ENCODE peak calls at places on chromosome 7, in nine cellular contexts. One of them, this sample, is unnamed.

GRCh38 chr7:107563761-107564552 is at the start of the genes COG5 and DUS4L:
- DNase-seq in stimulated activated CD4-positive, alpha-beta T cell treated with anti-CD3 and anti-CD28 coated beads, Interleukin-1b, Interleukin-23, amount 100 ng/mL, for 1 hour: peak
- DNase-seq in Calu3: peak
- DNase-seq in germinal center: peak
- DNase-seq in tibial artery: peak
- DNase-seq in CD4-positive, CD25-positive, alpha-beta regulatory T cell: peak
- DNase-seq in iris pigment epithelial cell: peak
- DNase-seq in CD4-positive, alpha-beta T cell: peak
- DNase-seq in activated naive CD4-positive, alpha-beta T cell: peak
- DNase-seq in this sample: peak

GRCh38 chr7:27901028-27901760 is 161.2 kb downstream of the TAX1BP1 start:
- DNase-seq in stimulated activated CD4-positive, alpha-beta T cell treated with anti-CD3 and anti-CD28 coated beads, Interleukin-1b, Interleukin-23, amount 100 ng/mL, for 1 hour: no peak
- DNase-seq in CD4-positive, alpha-beta T cell: no peak
- DNase-seq in activated naive CD4-positive, alpha-beta T cell: no peak
- DNase-seq in iris pigment epithelial cell: peak
- DNase-seq in Calu3: no peak
- DNase-seq in CD4-positive, CD25-positive, alpha-beta regulatory T cell: peak
- DNase-seq in tibial artery: no peak
- DNase-seq in germinal center: peak
- DNase-seq in this sample: peak

GRCh38 chr7:3238525-3239210 is 62.4 kb upstream of the SDK1 start:
- DNase-seq in CD4-positive, CD25-positive, alpha-beta regulatory T cell: no peak
- DNase-seq in germinal center: no peak
- DNase-seq in CD4-positive, alpha-beta T cell: no peak
- DNase-seq in Calu3: no peak
- DNase-seq in iris pigment epithelial cell: peak
- DNase-seq in stimulated activated CD4-positive, alpha-beta T cell treated with anti-CD3 and anti-CD28 coated beads, Interleukin-1b, Interleukin-23, amount 100 ng/mL, for 1 hour: no peak
- DNase-seq in activated naive CD4-positive, alpha-beta T cell: no peak
- DNase-seq in tibial artery: no peak
- DNase-seq in this sample: no peak

GRCh38 chr7:55366461-55367138 is 1.5 kb downstream of the LANCL2 start:
- DNase-seq in Calu3: peak
- DNase-seq in germinal center: no peak
- DNase-seq in iris pigment epithelial cell: no peak
- DNase-seq in CD4-positive, alpha-beta T cell: no peak
- DNase-seq in tibial artery: no peak
- DNase-seq in stimulated activated CD4-positive, alpha-beta T cell treated with anti-CD3 and anti-CD28 coated beads, Interleukin-1b, Interleukin-23, amount 100 ng/mL, for 1 hour: no peak
- DNase-seq in activated naive CD4-positive, alpha-beta T cell: peak
- DNase-seq in CD4-positive, CD25-positive, alpha-beta regulatory T cell: peak
- DNase-seq in this sample: no peak

GRCh38 chr7:76340617-76341131 is 18.1 kb downstream of the YWHAG start:
- DNase-seq in CD4-positive, alpha-beta T cell: no peak
- DNase-seq in activated naive CD4-positive, alpha-beta T cell: no peak
- DNase-seq in germinal center: no peak
- DNase-seq in stimulated activated CD4-positive, alpha-beta T cell treated with anti-CD3 and anti-CD28 coated beads, Interleukin-1b, Interleukin-23, amount 100 ng/mL, for 1 hour: no peak
- DNase-seq in tibial artery: no peak
- DNase-seq in iris pigment epithelial cell: peak
- DNase-seq in CD4-positive, CD25-positive, alpha-beta regulatory T cell: no peak
- DNase-seq in Calu3: no peak
- DNase-seq in this sample: no peak

GRCh38 chr7:100568176-100568935 is 5.3 kb downstream of the SAP25 start:
- DNase-seq in iris pigment epithelial cell: no peak
- DNase-seq in germinal center: no peak
- DNase-seq in Calu3: no peak
- DNase-seq in activated naive CD4-positive, alpha-beta T cell: no peak
- DNase-seq in CD4-positive, alpha-beta T cell: no peak
- DNase-seq in CD4-positive, CD25-positive, alpha-beta regulatory T cell: no peak
- DNase-seq in tibial artery: no peak
- DNase-seq in stimulated activated CD4-positive, alpha-beta T cell treated with anti-CD3 and anti-CD28 coated beads, Interleukin-1b, Interleukin-23, amount 100 ng/mL, for 1 hour: no peak
- DNase-seq in this sample: no peak

GRCh38 chr7:33776791-33777190 is 128.5 kb upstream of the BMPER start:
- DNase-seq in stimulated activated CD4-positive, alpha-beta T cell treated with anti-CD3 and anti-CD28 coated beads, Interleukin-1b, Interleukin-23, amount 100 ng/mL, for 1 hour: no peak
- DNase-seq in Calu3: no peak
- DNase-seq in germinal center: no peak
- DNase-seq in CD4-positive, alpha-beta T cell: no peak
- DNase-seq in tibial artery: no peak
- DNase-seq in CD4-positive, CD25-positive, alpha-beta regulatory T cell: no peak
- DNase-seq in iris pigment epithelial cell: no peak
- DNase-seq in activated naive CD4-positive, alpha-beta T cell: no peak
- DNase-seq in this sample: no peak

GRCh38 chr7:159105066-159105780 is 39.4 kb downstream of the VIPR2 start:
- DNase-seq in Calu3: no peak
- DNase-seq in CD4-positive, CD25-positive, alpha-beta regulatory T cell: no peak
- DNase-seq in germinal center: no peak
- DNase-seq in stimulated activated CD4-positive, alpha-beta T cell treated with anti-CD3 and anti-CD28 coated beads, Interleukin-1b, Interleukin-23, amount 100 ng/mL, for 1 hour: no peak
- DNase-seq in tibial artery: no peak
- DNase-seq in activated naive CD4-positive, alpha-beta T cell: no peak
- DNase-seq in CD4-positive, alpha-beta T cell: no peak
- DNase-seq in iris pigment epithelial cell: no peak
- DNase-seq in this sample: peak

GRCh38 chr7:3399858-3400257 is 98.8 kb downstream of the SDK1 start:
- DNase-seq in CD4-positive, alpha-beta T cell: no peak
- DNase-seq in activated naive CD4-positive, alpha-beta T cell: no peak
- DNase-seq in iris pigment epithelial cell: peak
- DNase-seq in tibial artery: no peak
- DNase-seq in Calu3: peak
- DNase-seq in stimulated activated CD4-positive, alpha-beta T cell treated with anti-CD3 and anti-CD28 coated beads, Interleukin-1b, Interleukin-23, amount 100 ng/mL, for 1 hour: no peak
- DNase-seq in germinal center: no peak
- DNase-seq in CD4-positive, CD25-positive, alpha-beta regulatory T cell: peak
- DNase-seq in this sample: no peak

GRCh38 chr7:13169356-13169755 is 481.9 kb downstream of the ARL4A start:
- DNase-seq in stimulated activated CD4-positive, alpha-beta T cell treated with anti-CD3 and anti-CD28 coated beads, Interleukin-1b, Interleukin-23, amount 100 ng/mL, for 1 hour: no peak
- DNase-seq in Calu3: no peak
- DNase-seq in germinal center: no peak
- DNase-seq in activated naive CD4-positive, alpha-beta T cell: no peak
- DNase-seq in tibial artery: no peak
- DNase-seq in CD4-positive, alpha-beta T cell: no peak
- DNase-seq in CD4-positive, CD25-positive, alpha-beta regulatory T cell: no peak
- DNase-seq in iris pigment epithelial cell: no peak
- DNase-seq in this sample: no peak

GRCh38 chr7:112398534-112398933 is 51.7 kb upstream of the IFRD1 start:
- DNase-seq in stimulated activated CD4-positive, alpha-beta T cell treated with anti-CD3 and anti-CD28 coated beads, Interleukin-1b, Interleukin-23, amount 100 ng/mL, for 1 hour: no peak
- DNase-seq in germinal center: no peak
- DNase-seq in activated naive CD4-positive, alpha-beta T cell: no peak
- DNase-seq in iris pigment epithelial cell: no peak
- DNase-seq in CD4-positive, CD25-positive, alpha-beta regulatory T cell: peak
- DNase-seq in CD4-positive, alpha-beta T cell: no peak
- DNase-seq in tibial artery: no peak
- DNase-seq in Calu3: no peak
- DNase-seq in this sample: no peak

GRCh38 chr7:108135446-108136190 is 5.5 kb upstream of the LAMB4 start:
- DNase-seq in Calu3: no peak
- DNase-seq in germinal center: peak
- DNase-seq in stimulated activated CD4-positive, alpha-beta T cell treated with anti-CD3 and anti-CD28 coated beads, Interleukin-1b, Interleukin-23, amount 100 ng/mL, for 1 hour: no peak
- DNase-seq in iris pigment epithelial cell: no peak
- DNase-seq in tibial artery: no peak
- DNase-seq in CD4-positive, CD25-positive, alpha-beta regulatory T cell: peak
- DNase-seq in activated naive CD4-positive, alpha-beta T cell: no peak
- DNase-seq in CD4-positive, alpha-beta T cell: no peak
- DNase-seq in this sample: peak

GRCh38 chr7:2212906-2213305 is 19.8 kb downstream of the MAD1L1 start:
- DNase-seq in CD4-positive, alpha-beta T cell: no peak
- DNase-seq in activated naive CD4-positive, alpha-beta T cell: no peak
- DNase-seq in germinal center: no peak
- DNase-seq in tibial artery: no peak
- DNase-seq in Calu3: no peak
- DNase-seq in CD4-positive, CD25-positive, alpha-beta regulatory T cell: no peak
- DNase-seq in iris pigment epithelial cell: no peak
- DNase-seq in stimulated activated CD4-positive, alpha-beta T cell treated with anti-CD3 and anti-CD28 coated beads, Interleukin-1b, Interleukin-23, amount 100 ng/mL, for 1 hour: no peak
- DNase-seq in this sample: no peak

GRCh38 chr7:138932870-138933269 is 48.3 kb downstream of the KIAA1549 start:
- DNase-seq in CD4-positive, alpha-beta T cell: no peak
- DNase-seq in iris pigment epithelial cell: no peak
- DNase-seq in CD4-positive, CD25-positive, alpha-beta regulatory T cell: no peak
- DNase-seq in tibial artery: no peak
- DNase-seq in activated naive CD4-positive, alpha-beta T cell: no peak
- DNase-seq in Calu3: no peak
- DNase-seq in stimulated activated CD4-positive, alpha-beta T cell treated with anti-CD3 and anti-CD28 coated beads, Interleukin-1b, Interleukin-23, amount 100 ng/mL, for 1 hour: no peak
- DNase-seq in germinal center: no peak
- DNase-seq in this sample: no peak

GRCh38 chr7:46129831-46130230 is 208.8 kb upstream of the IGFBP3 start:
- DNase-seq in stimulated activated CD4-positive, alpha-beta T cell treated with anti-CD3 and anti-CD28 coated beads, Interleukin-1b, Interleukin-23, amount 100 ng/mL, for 1 hour: no peak
- DNase-seq in CD4-positive, CD25-positive, alpha-beta regulatory T cell: no peak
- DNase-seq in tibial artery: no peak
- DNase-seq in germinal center: no peak
- DNase-seq in CD4-positive, alpha-beta T cell: no peak
- DNase-seq in Calu3: no peak
- DNase-seq in activated naive CD4-positive, alpha-beta T cell: no peak
- DNase-seq in iris pigment epithelial cell: no peak
- DNase-seq in this sample: no peak

GRCh38 chr7:45888185-45888992 is at the start of gene IGFBP1:
- DNase-seq in activated naive CD4-positive, alpha-beta T cell: no peak
- DNase-seq in germinal center: no peak
- DNase-seq in CD4-positive, CD25-positive, alpha-beta regulatory T cell: no peak
- DNase-seq in Calu3: peak
- DNase-seq in tibial artery: no peak
- DNase-seq in CD4-positive, alpha-beta T cell: no peak
- DNase-seq in stimulated activated CD4-positive, alpha-beta T cell treated with anti-CD3 and anti-CD28 coated beads, Interleukin-1b, Interleukin-23, amount 100 ng/mL, for 1 hour: no peak
- DNase-seq in iris pigment epithelial cell: peak
- DNase-seq in this sample: no peak

GRCh38 chr7:1562126-1562525 is 6.1 kb upstream of the TMEM184A start:
- DNase-seq in germinal center: no peak
- DNase-seq in CD4-positive, alpha-beta T cell: no peak
- DNase-seq in CD4-positive, CD25-positive, alpha-beta regulatory T cell: no peak
- DNase-seq in tibial artery: no peak
- DNase-seq in stimulated activated CD4-positive, alpha-beta T cell treated with anti-CD3 and anti-CD28 coated beads, Interleukin-1b, Interleukin-23, amount 100 ng/mL, for 1 hour: no peak
- DNase-seq in iris pigment epithelial cell: no peak
- DNase-seq in Calu3: no peak
- DNase-seq in activated naive CD4-positive, alpha-beta T cell: no peak
- DNase-seq in this sample: peak

GRCh38 chr7:17521437-17521836 is 223.0 kb downstream of the AHR start:
- DNase-seq in CD4-positive, alpha-beta T cell: no peak
- DNase-seq in stimulated activated CD4-positive, alpha-beta T cell treated with anti-CD3 and anti-CD28 coated beads, Interleukin-1b, Interleukin-23, amount 100 ng/mL, for 1 hour: no peak
- DNase-seq in Calu3: no peak
- DNase-seq in iris pigment epithelial cell: peak
- DNase-seq in tibial artery: no peak
- DNase-seq in CD4-positive, CD25-positive, alpha-beta regulatory T cell: no peak
- DNase-seq in activated naive CD4-positive, alpha-beta T cell: no peak
- DNase-seq in germinal center: no peak
- DNase-seq in this sample: no peak

This sample was measured in B cell.